ENCODE peak calls at places on chromosomes 12 and 14, in ten cellular contexts. One of them, this sample, is unnamed.

GRCh38 chr14:64715146-64715627 is 11.0 kb downstream of the PLEKHG3 start:
- DNase-seq in HAP-1: no peak
- DNase-seq in NCI-H2081: no peak
- DNase-seq in ascending aorta: peak
- DNase-seq in activated T-cell treated with anti-CD3 and anti-CD28 coated beads, Interleukin-2, amount 50 U/mL, for 72 hours: no peak
- DNase-seq in iPS-NIHi11: no peak
- DNase-seq in KBM-7: no peak
- DNase-seq in fibroblast of the conjunctiva: no peak
- DNase-seq in choroid plexus epithelial cell: no peak
- DNase-seq in ELR: no peak
- DNase-seq in this sample: no peak

GRCh38 chr12:55891310-55891709 is 36.4 kb downstream of the PYM1 start:
- DNase-seq in ELR: no peak
- DNase-seq in ascending aorta: no peak
- DNase-seq in iPS-NIHi11: no peak
- DNase-seq in choroid plexus epithelial cell: no peak
- DNase-seq in activated T-cell treated with anti-CD3 and anti-CD28 coated beads, Interleukin-2, amount 50 U/mL, for 72 hours: no peak
- DNase-seq in fibroblast of the conjunctiva: no peak
- DNase-seq in HAP-1: no peak
- DNase-seq in KBM-7: no peak
- DNase-seq in NCI-H2081: no peak
- DNase-seq in this sample: no peak

GRCh38 chr14:103126873-103127304 is 3.6 kb downstream of the TNFAIP2 start:
- DNase-seq in ascending aorta: no peak
- DNase-seq in choroid plexus epithelial cell: no peak
- DNase-seq in HAP-1: no peak
- DNase-seq in ELR: no peak
- DNase-seq in NCI-H2081: peak
- DNase-seq in iPS-NIHi11: peak
- DNase-seq in activated T-cell treated with anti-CD3 and anti-CD28 coated beads, Interleukin-2, amount 50 U/mL, for 72 hours: no peak
- DNase-seq in fibroblast of the conjunctiva: no peak
- DNase-seq in KBM-7: no peak
- DNase-seq in this sample: no peak

GRCh38 chr12:50058743-50059312 is 1.4 kb downstream of the ASIC1 start:
- DNase-seq in fibroblast of the conjunctiva: no peak
- DNase-seq in ascending aorta: no peak
- DNase-seq in NCI-H2081: no peak
- DNase-seq in HAP-1: no peak
- DNase-seq in KBM-7: no peak
- DNase-seq in ELR: no peak
- DNase-seq in iPS-NIHi11: no peak
- DNase-seq in activated T-cell treated with anti-CD3 and anti-CD28 coated beads, Interleukin-2, amount 50 U/mL, for 72 hours: peak
- DNase-seq in choroid plexus epithelial cell: no peak
- DNase-seq in this sample: no peak

GRCh38 chr12:79001404-79001803 is 136.8 kb downstream of the SYT1 start:
- DNase-seq in choroid plexus epithelial cell: no peak
- DNase-seq in activated T-cell treated with anti-CD3 and anti-CD28 coated beads, Interleukin-2, amount 50 U/mL, for 72 hours: no peak
- DNase-seq in NCI-H2081: peak
- DNase-seq in KBM-7: no peak
- DNase-seq in HAP-1: no peak
- DNase-seq in ELR: no peak
- DNase-seq in fibroblast of the conjunctiva: no peak
- DNase-seq in ascending aorta: no peak
- DNase-seq in iPS-NIHi11: no peak
- DNase-seq in this sample: no peak

GRCh38 chr12:13417516-13417915 is 221.0 kb downstream of the EMP1 start:
- DNase-seq in activated T-cell treated with anti-CD3 and anti-CD28 coated beads, Interleukin-2, amount 50 U/mL, for 72 hours: no peak
- DNase-seq in HAP-1: no peak
- DNase-seq in ELR: no peak
- DNase-seq in NCI-H2081: no peak
- DNase-seq in fibroblast of the conjunctiva: no peak
- DNase-seq in choroid plexus epithelial cell: no peak
- DNase-seq in ascending aorta: no peak
- DNase-seq in iPS-NIHi11: no peak
- DNase-seq in KBM-7: no peak
- DNase-seq in this sample: no peak

GRCh38 chr14:89422952-89423345 is 5.9 kb upstream of the FOXN3 start:
- DNase-seq in choroid plexus epithelial cell: no peak
- DNase-seq in fibroblast of the conjunctiva: no peak
- DNase-seq in HAP-1: no peak
- DNase-seq in NCI-H2081: no peak
- DNase-seq in iPS-NIHi11: no peak
- DNase-seq in ELR: no peak
- DNase-seq in activated T-cell treated with anti-CD3 and anti-CD28 coated beads, Interleukin-2, amount 50 U/mL, for 72 hours: peak
- DNase-seq in KBM-7: no peak
- DNase-seq in ascending aorta: no peak
- DNase-seq in this sample: no peak

GRCh38 chr12:82848846-82849245 is 162.1 kb downstream of the TMTC2 start:
- DNase-seq in NCI-H2081: no peak
- DNase-seq in KBM-7: no peak
- DNase-seq in ELR: no peak
- DNase-seq in HAP-1: no peak
- DNase-seq in ascending aorta: no peak
- DNase-seq in iPS-NIHi11: no peak
- DNase-seq in activated T-cell treated with anti-CD3 and anti-CD28 coated beads, Interleukin-2, amount 50 U/mL, for 72 hours: no peak
- DNase-seq in choroid plexus epithelial cell: no peak
- DNase-seq in fibroblast of the conjunctiva: no peak
- DNase-seq in this sample: no peak

GRCh38 chr14:23056956-23057756 is at the start of gene CDH24:
- DNase-seq in NCI-H2081: no peak
- DNase-seq in KBM-7: peak
- DNase-seq in ascending aorta: peak
- DNase-seq in iPS-NIHi11: peak
- DNase-seq in fibroblast of the conjunctiva: no peak
- DNase-seq in ELR: peak
- DNase-seq in activated T-cell treated with anti-CD3 and anti-CD28 coated beads, Interleukin-2, amount 50 U/mL, for 72 hours: peak
- DNase-seq in choroid plexus epithelial cell: peak
- DNase-seq in HAP-1: peak
- DNase-seq in this sample: peak

GRCh38 chr12:118880745-118881144 is 100.6 kb upstream of the SRRM4 start:
- DNase-seq in fibroblast of the conjunctiva: no peak
- DNase-seq in choroid plexus epithelial cell: no peak
- DNase-seq in NCI-H2081: no peak
- DNase-seq in ELR: no peak
- DNase-seq in ascending aorta: no peak
- DNase-seq in KBM-7: no peak
- DNase-seq in iPS-NIHi11: no peak
- DNase-seq in activated T-cell treated with anti-CD3 and anti-CD28 coated beads, Interleukin-2, amount 50 U/mL, for 72 hours: no peak
- DNase-seq in HAP-1: no peak
- DNase-seq in this sample: no peak

GRCh38 chr14:36604757-36605505 is 22.5 kb upstream of the NKX2-8 start:
- DNase-seq in fibroblast of the conjunctiva: peak
- DNase-seq in NCI-H2081: peak
- DNase-seq in HAP-1: peak
- DNase-seq in KBM-7: peak
- DNase-seq in ascending aorta: peak
- DNase-seq in activated T-cell treated with anti-CD3 and anti-CD28 coated beads, Interleukin-2, amount 50 U/mL, for 72 hours: peak
- DNase-seq in choroid plexus epithelial cell: peak
- DNase-seq in iPS-NIHi11: peak
- DNase-seq in ELR: peak
- DNase-seq in this sample: peak

GRCh38 chr12:132154941-132155770 is 10.9 kb downstream of the NOC4L start:
- DNase-seq in KBM-7: no peak
- DNase-seq in activated T-cell treated with anti-CD3 and anti-CD28 coated beads, Interleukin-2, amount 50 U/mL, for 72 hours: peak
- DNase-seq in NCI-H2081: no peak
- DNase-seq in ELR: peak
- DNase-seq in iPS-NIHi11: no peak
- DNase-seq in HAP-1: no peak
- DNase-seq in fibroblast of the conjunctiva: no peak
- DNase-seq in ascending aorta: no peak
- DNase-seq in choroid plexus epithelial cell: no peak
- DNase-seq in this sample: peak

GRCh38 chr12:15558915-15559528 is 230.2 kb downstream of the EPS8 start:
- DNase-seq in ascending aorta: peak
- DNase-seq in ELR: peak
- DNase-seq in choroid plexus epithelial cell: peak
- DNase-seq in NCI-H2081: no peak
- DNase-seq in fibroblast of the conjunctiva: peak
- DNase-seq in activated T-cell treated with anti-CD3 and anti-CD28 coated beads, Interleukin-2, amount 50 U/mL, for 72 hours: no peak
- DNase-seq in HAP-1: no peak
- DNase-seq in iPS-NIHi11: no peak
- DNase-seq in KBM-7: no peak
- DNase-seq in this sample: no peak

GRCh38 chr12:52661668-52662067 is 9.7 kb upstream of the KRT2 start:
- DNase-seq in ascending aorta: no peak
- DNase-seq in fibroblast of the conjunctiva: no peak
- DNase-seq in KBM-7: no peak
- DNase-seq in HAP-1: no peak
- DNase-seq in activated T-cell treated with anti-CD3 and anti-CD28 coated beads, Interleukin-2, amount 50 U/mL, for 72 hours: no peak
- DNase-seq in choroid plexus epithelial cell: no peak
- DNase-seq in ELR: no peak
- DNase-seq in iPS-NIHi11: no peak
- DNase-seq in NCI-H2081: no peak
- DNase-seq in this sample: no peak

GRCh38 chr14:25111061-25111601 is 61.2 kb upstream of the STXBP6 start:
- DNase-seq in HAP-1: no peak
- DNase-seq in fibroblast of the conjunctiva: peak
- DNase-seq in ascending aorta: peak
- DNase-seq in KBM-7: no peak
- DNase-seq in iPS-NIHi11: peak
- DNase-seq in ELR: peak
- DNase-seq in activated T-cell treated with anti-CD3 and anti-CD28 coated beads, Interleukin-2, amount 50 U/mL, for 72 hours: no peak
- DNase-seq in NCI-H2081: no peak
- DNase-seq in choroid plexus epithelial cell: peak
- DNase-seq in this sample: no peak

GRCh38 chr14:32514236-32514635 is 185.1 kb downstream of the AKAP6 start:
- DNase-seq in activated T-cell treated with anti-CD3 and anti-CD28 coated beads, Interleukin-2, amount 50 U/mL, for 72 hours: no peak
- DNase-seq in iPS-NIHi11: no peak
- DNase-seq in choroid plexus epithelial cell: peak
- DNase-seq in HAP-1: no peak
- DNase-seq in NCI-H2081: no peak
- DNase-seq in ascending aorta: no peak
- DNase-seq in KBM-7: no peak
- DNase-seq in fibroblast of the conjunctiva: no peak
- DNase-seq in ELR: no peak
- DNase-seq in this sample: no peak

GRCh38 chr14:99881011-99881410 is 87.8 kb downstream of the EML1 start:
- DNase-seq in activated T-cell treated with anti-CD3 and anti-CD28 coated beads, Interleukin-2, amount 50 U/mL, for 72 hours: no peak
- DNase-seq in HAP-1: no peak
- DNase-seq in KBM-7: no peak
- DNase-seq in NCI-H2081: no peak
- DNase-seq in ELR: peak
- DNase-seq in choroid plexus epithelial cell: no peak
- DNase-seq in ascending aorta: no peak
- DNase-seq in fibroblast of the conjunctiva: no peak
- DNase-seq in iPS-NIHi11: no peak
- DNase-seq in this sample: no peak

GRCh38 chr14:79354336-79354735 is 857.0 kb downstream of the DIO2 start:
- DNase-seq in fibroblast of the conjunctiva: no peak
- DNase-seq in activated T-cell treated with anti-CD3 and anti-CD28 coated beads, Interleukin-2, amount 50 U/mL, for 72 hours: no peak
- DNase-seq in NCI-H2081: no peak
- DNase-seq in ELR: no peak
- DNase-seq in ascending aorta: no peak
- DNase-seq in iPS-NIHi11: no peak
- DNase-seq in KBM-7: no peak
- DNase-seq in HAP-1: no peak
- DNase-seq in choroid plexus epithelial cell: peak
- DNase-seq in this sample: no peak

GRCh38 chr14:42673963-42674362 is 1067.3 kb downstream of the LRFN5 start:
- DNase-seq in iPS-NIHi11: no peak
- DNase-seq in HAP-1: no peak
- DNase-seq in NCI-H2081: no peak
- DNase-seq in ascending aorta: no peak
- DNase-seq in KBM-7: no peak
- DNase-seq in choroid plexus epithelial cell: no peak
- DNase-seq in fibroblast of the conjunctiva: no peak
- DNase-seq in ELR: no peak
- DNase-seq in activated T-cell treated with anti-CD3 and anti-CD28 coated beads, Interleukin-2, amount 50 U/mL, for 72 hours: no peak
- DNase-seq in this sample: no peak

GRCh38 chr12:41011939-41012338 is 176.2 kb upstream of the PDZRN4 start:
- DNase-seq in iPS-NIHi11: no peak
- DNase-seq in HAP-1: peak
- DNase-seq in KBM-7: peak
- DNase-seq in ELR: no peak
- DNase-seq in fibroblast of the conjunctiva: no peak
- DNase-seq in NCI-H2081: no peak
- DNase-seq in activated T-cell treated with anti-CD3 and anti-CD28 coated beads, Interleukin-2, amount 50 U/mL, for 72 hours: no peak
- DNase-seq in ascending aorta: no peak
- DNase-seq in choroid plexus epithelial cell: no peak
- DNase-seq in this sample: peak

GRCh38 chr12:22978962-22979361 is 354.0 kb downstream of the ETNK1 start:
- DNase-seq in iPS-NIHi11: no peak
- DNase-seq in choroid plexus epithelial cell: peak
- DNase-seq in ELR: peak
- DNase-seq in NCI-H2081: no peak
- DNase-seq in HAP-1: no peak
- DNase-seq in activated T-cell treated with anti-CD3 and anti-CD28 coated beads, Interleukin-2, amount 50 U/mL, for 72 hours: no peak
- DNase-seq in fibroblast of the conjunctiva: peak
- DNase-seq in KBM-7: no peak
- DNase-seq in ascending aorta: no peak
- DNase-seq in this sample: no peak

GRCh38 chr14:21768116-21768874 is 94.7 kb upstream of the OR4E1 start:
- DNase-seq in activated T-cell treated with anti-CD3 and anti-CD28 coated beads, Interleukin-2, amount 50 U/mL, for 72 hours: peak
- DNase-seq in NCI-H2081: peak
- DNase-seq in choroid plexus epithelial cell: peak
- DNase-seq in KBM-7: peak
- DNase-seq in fibroblast of the conjunctiva: no peak
- DNase-seq in HAP-1: peak
- DNase-seq in ELR: peak
- DNase-seq in iPS-NIHi11: peak
- DNase-seq in ascending aorta: no peak
- DNase-seq in this sample: peak

GRCh38 chr12:15982471-15982870 is 71.3 kb downstream of the DERA start:
- DNase-seq in HAP-1: peak
- DNase-seq in KBM-7: no peak
- DNase-seq in activated T-cell treated with anti-CD3 and anti-CD28 coated beads, Interleukin-2, amount 50 U/mL, for 72 hours: no peak
- DNase-seq in NCI-H2081: peak
- DNase-seq in iPS-NIHi11: peak
- DNase-seq in ELR: peak
- DNase-seq in fibroblast of the conjunctiva: peak
- DNase-seq in choroid plexus epithelial cell: peak
- DNase-seq in ascending aorta: no peak
- DNase-seq in this sample: peak

This sample was measured in NAMALWA.